ENCODE peak calls at places on chromosomes 3 and 15, in eight cellular contexts. S is K562, E is transverse colon, G is stomach, Z is suprapubic skin, W is GM12878, L is sigmoid colon, Y is SK-N-SH. C is an unnamed sample. For H3K4me1 and H3K9me3, the result is how much of the 10 kb centered on the place peaks cover.

GRCh38 chr3:53846134-53846850 is at the start of the genes CHDH and IL17RB:
- DNase-seq in G (peak), W (no peak), Y (peak), Z (no peak), L (no peak), S (peak), E (peak), C (peak)

GRCh38 chr15:63090502-63091286 is 31.0 kb upstream of the LACTB start:
- DNase-seq in S (no peak), Y (no peak), Z (no peak), G (no peak), L (no peak), W (no peak), E (no peak), C (no peak)

GRCh38 chr3:196537319-196537984 is 22.3 kb upstream of the SMCO1 start:
- DNase-seq in S (peak), Z (no peak), L (no peak), W (no peak), Y (peak), E (peak), G (peak), C (no peak)

GRCh38 chr15:69921626-69922624 is 175.8 kb downstream of the TLE3 start:
- DNase-seq in E (no peak), Y (no peak), G (no peak), Z (no peak), L (no peak), W (peak), S (no peak), C (no peak)

GRCh38 chr15:88563638-88564037 is 17.2 kb upstream of the DET1 start:
- DNase-seq in E (no peak), L (no peak), Y (no peak), S (peak), Z (no peak), W (no peak), G (no peak), C (no peak)

GRCh38 chr15:82315519-82316246 is 33.6 kb downstream of the GOLGA6L10 start:
- DNase-seq in E (no peak), Z (peak), G (no peak), L (no peak), Y (no peak), S (no peak), W (no peak), C (peak)

GRCh38 chr15:90006217-90007088 is 5.3 kb downstream of the ZNF710 start:
- DNase-seq in S (no peak), W (no peak), E (no peak), Z (no peak), G (peak), Y (no peak), L (no peak), C (peak)

GRCh38 chr15:60326824-60327654 is 70.7 kb downstream of the ANXA2 start:
- DNase-seq in S (peak), W (no peak), L (no peak), Z (no peak), Y (peak), G (no peak), E (no peak), C (no peak)

GRCh38 chr15:78915341-78916087 is 29.3 kb downstream of the CTSH start:
- DNase-seq in G (no peak), S (no peak), Z (no peak), E (peak), W (no peak), Y (no peak), L (peak), C (peak)

GRCh38 chr3:191148131-191148530 is 50.9 kb upstream of the OSTN start:
- DNase-seq in Y (no peak), L (no peak), E (no peak), S (no peak), W (no peak), Z (no peak), G (no peak), C (no peak)

GRCh38 chr3:172151610-172152293 is 112.4 kb downstream of the FNDC3B start:
- DNase-seq in S (no peak), W (no peak), L (no peak), E (no peak), Z (no peak), Y (no peak), G (no peak), C (no peak)

GRCh38 chr3:14428087-14429067 is 26.0 kb downstream of the SLC6A6 start:
- DNase-seq in E (no peak), L (no peak), Y (no peak), S (no peak), G (no peak), Z (no peak), W (no peak), C (no peak)

GRCh38 chr3:49671291-49672288 is 2.6 kb upstream of the APEH start:
- DNase-seq in L (peak), G (peak), S (peak), W (peak), Z (no peak), E (peak), Y (peak), C (peak)

GRCh38 chr3:50807266-50807665 is 132.5 kb downstream of the DOCK3 start:
- DNase-seq in Y (no peak), L (no peak), W (no peak), S (no peak), G (peak), E (no peak), Z (no peak), C (peak)

GRCh38 chr3:130084581-130084980 is 3.0 kb downstream of the ALG1L2 start:
- DNase-seq in S (peak), L (no peak), E (no peak), Y (no peak), W (no peak), Z (no peak), G (no peak), C (no peak)

GRCh38 chr15:100732359-100733055 is 130.1 kb downstream of the ASB7 start:
- DNase-seq in Y (no peak), G (no peak), E (no peak), Z (peak), L (no peak), S (no peak), W (no peak), C (no peak)

GRCh38 chr15:35784745-35785144 is 238.8 kb upstream of the DPH6 start:
- DNase-seq in L (no peak), G (no peak), E (no peak), Y (no peak), W (no peak), S (no peak), Z (no peak), C (no peak)

GRCh38 chr3:120460862-120461261 is 10.1 kb upstream of the FSTL1 start:
- DNase-seq in L (no peak), Y (no peak), W (no peak), Z (no peak), S (no peak), G (no peak), E (no peak), C (no peak)

GRCh38 chr3:126858401-126858800 is 124.5 kb upstream of the PLXNA1 start:
- DNase-seq in S (no peak), G (no peak), Y (no peak), L (peak), Z (no peak), E (no peak), W (no peak), C (no peak)

GRCh38 chr3:187291512-187292132 is at the start of gene MASP1:
- DNase-seq in E (no peak), Y (no peak), G (no peak), W (no peak), Z (no peak), S (no peak), L (no peak), C (peak)

GRCh38 chr3:77319711-77320110 is 279.8 kb downstream of the ROBO2 start:
- DNase-seq in S (peak), E (no peak), Y (peak), W (no peak), Z (no peak), L (no peak), G (no peak), C (no peak)

GRCh38 chr3:172351895-172352466 is 96.3 kb downstream of the GHSR start:
- DNase-seq in G (no peak), L (no peak), Z (no peak), Y (no peak), E (no peak), W (no peak), S (no peak), C (no peak)

GRCh38 chr3:124315215-124316033 is 323.5 kb upstream of the ROPN1 start:
- DNase-seq in L (no peak), Z (no peak), G (no peak), S (no peak), W (no peak), Y (no peak), E (no peak), C (no peak)

GRCh38 chr3:116994473-116994872 is 284.9 kb downstream of the TUSC7 start:
- DNase-seq in Y (no peak), G (no peak), W (no peak), S (no peak), Z (no peak), E (no peak), L (no peak), C (no peak)

GRCh38 chr3:43742935-43743334 is 52.2 kb downstream of the ABHD5 start:
- DNase-seq in W (no peak), Z (no peak), Y (no peak), E (no peak), L (no peak), G (no peak), S (no peak), C (no peak)
- TF ChIP-seq EP300 in W (no peak), Z (no peak), Y (no peak), E (no peak), L (no peak), G (no peak), S (no peak), C (no peak)

GRCh38 chr15:66388576-66388975 is 1.9 kb downstream of the MAP2K1 start:
- DNase-seq in W (no peak), Z (no peak), Y (no peak), S (no peak), L (no peak), E (no peak), G (no peak), C (no peak)
- H3K4me1 ChIP-seq in W (under half), Z (under half), Y (under half), S (under half), L (under half), E (under half), G (under half), C (under half)

DNA sequence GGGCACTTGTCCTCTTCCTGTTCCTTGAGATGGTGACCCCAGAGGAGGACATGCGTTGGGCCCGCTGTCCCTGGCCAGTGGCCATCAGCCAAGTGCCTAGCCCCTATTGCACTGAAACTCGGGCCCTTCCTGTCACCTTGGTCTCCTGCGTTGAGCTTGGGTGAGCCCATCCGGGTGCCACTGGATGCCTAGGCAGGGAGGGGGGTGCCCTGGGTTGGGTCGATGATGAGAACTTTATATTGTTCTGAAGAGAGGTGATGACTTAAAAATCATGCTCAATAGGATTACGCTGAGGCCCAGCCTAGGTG is 221.8 kb downstream of the SNRPN start:
- DNase-seq in L (peak), S (no peak), E (peak), Z (peak), G (peak), W (no peak), Y (peak), C (peak)
- H3K9me3 ChIP-seq in L (under half), S (under half), E (under half), Z (under half), G (under half), W (under half), Y (under half), C (under half)

DNA sequence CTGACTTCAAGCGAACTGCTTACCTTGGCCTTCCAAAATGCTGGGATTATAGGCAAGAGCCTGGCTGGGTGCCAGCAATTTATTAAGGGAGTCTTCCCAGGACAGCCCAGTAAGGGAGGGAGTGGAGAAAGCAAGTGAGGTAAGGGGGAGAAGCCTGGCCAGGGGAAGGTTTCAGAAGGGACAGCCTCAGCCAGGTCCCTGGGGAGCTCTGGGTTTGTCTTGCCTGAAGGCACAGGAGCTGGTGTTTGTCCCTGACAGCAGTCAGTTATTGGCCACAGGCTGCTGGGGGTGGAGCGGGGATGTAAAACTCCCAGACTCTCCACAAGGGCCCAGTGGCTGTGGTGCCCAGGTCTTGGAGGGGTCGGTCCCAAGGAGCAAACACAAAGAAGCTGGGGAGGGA is 33.0 kb upstream of the CDCP1 start:
- DNase-seq in G (no peak), L (no peak), S (no peak), W (no peak), Y (no peak), E (no peak), Z (no peak), C (no peak)
- TF ChIP-seq EP300 in G (no peak), L (no peak), S (no peak), W (no peak), Y (no peak), E (no peak), Z (no peak), C (no peak)

GRCh38 chr3:173799073-173799830 is 401.7 kb downstream of the NLGN1 start:
- DNase-seq in L (no peak), E (no peak), W (no peak), S (no peak), G (no peak), Z (no peak), Y (no peak), C (no peak)

GRCh38 chr3:173793963-173794362 is 396.4 kb downstream of the NLGN1 start:
- DNase-seq in S (no peak), W (no peak), G (no peak), Y (no peak), Z (no peak), L (no peak), E (no peak), C (no peak)

GRCh38 chr3:173800154-173800553 is 402.6 kb downstream of the NLGN1 start:
- DNase-seq in Z (no peak), Y (no peak), E (no peak), G (no peak), L (no peak), S (no peak), W (no peak), C (no peak)

DNA sequence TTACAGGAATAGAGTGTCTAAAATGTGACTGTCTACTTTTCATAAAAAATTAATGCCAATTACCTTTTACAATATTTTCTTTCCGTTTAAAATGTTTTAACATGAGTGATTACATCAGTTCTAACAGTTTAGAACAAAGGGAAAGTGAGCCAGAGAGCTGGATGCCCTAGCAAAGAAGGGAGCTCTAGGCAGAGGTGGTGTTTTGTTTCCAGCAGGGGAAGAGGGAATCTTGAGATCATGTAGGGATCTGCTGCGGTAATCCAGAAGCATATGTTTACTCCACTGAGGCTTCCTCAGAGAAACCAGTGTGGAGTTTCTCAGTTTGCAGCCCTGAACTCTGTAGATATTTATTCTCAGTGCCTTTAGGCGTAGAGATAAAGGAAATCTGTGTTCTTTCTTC is 399.3 kb downstream of the NLGN1 start:
- DNase-seq in L (no peak), G (no peak), Z (no peak), Y (no peak), E (no peak), W (no peak), S (no peak), C (no peak)
- H3K4me1 ChIP-seq in L (under half), G (under half), Z (under half), Y (under half), E (under half), W (under half), S (under half), C (under half)